ENCODE peak calls at places on chromosomes 11 and 22, in nine cellular contexts. S is transverse colon, B is A549, T is PC-3, O is heart left ventricle, J is endothelial cell, W is HFFc6, U is esophagus squamous epithelium, F is neural crest cell. M is an unnamed sample.

GRCh38 chr22:49934891-49935557 is 16.6 kb downstream of the CRELD2 start:
- DNase-seq in S (peak), B (peak), T (no peak), O (peak), J (peak), W (no peak), U (no peak), F (no peak), M (peak)

GRCh38 chr22:40499187-40499753 is 128.9 kb downstream of the SGSM3 start:
- DNase-seq in S (no peak), B (peak), T (peak), O (no peak), J (no peak), W (peak), U (no peak), F (no peak), M (no peak)

GRCh38 chr11:130847517-130847916 is 68.8 kb downstream of the SNX19 start:
- DNase-seq in S (no peak), B (peak), T (peak), O (no peak), J (no peak), W (peak), U (no peak), F (no peak), M (no peak)

GRCh38 chr11:108224908-108225786 is 2.3 kb downstream of the ATM start:
- DNase-seq in S (no peak), B (no peak), T (no peak), O (no peak), J (no peak), W (no peak), U (no peak), F (no peak), M (no peak)

GRCh38 chr11:7851391-7851790 is 54.6 kb upstream of the OR5P2 start:
- DNase-seq in S (no peak), B (no peak), T (peak), O (no peak), J (no peak), W (no peak), U (no peak), F (no peak), M (no peak)

GRCh38 chr11:48307760-48308386 is 1.9 kb downstream of the OR4S1 start:
- DNase-seq in S (peak), B (peak), T (peak), O (peak), J (peak), W (peak), U (no peak), F (peak), M (peak)

GRCh38 chr11:74025467-74026166 is 16.7 kb upstream of the UCP3 start:
- DNase-seq in S (no peak), B (no peak), T (peak), O (no peak), J (no peak), W (peak), U (no peak), F (no peak), M (no peak)

GRCh38 chr22:30650508-30651116 is 15.0 kb downstream of the SLC35E4 start:
- DNase-seq in S (no peak), B (no peak), T (no peak), O (no peak), J (peak), W (no peak), U (no peak), F (no peak), M (no peak)

GRCh38 chr11:65719887-65720236 is 736 bp downstream of the RNASEH2C start:
- DNase-seq in S (no peak), B (no peak), T (peak), O (no peak), J (peak), W (peak), U (no peak), F (no peak), M (peak)

GRCh38 chr11:77191823-77192495 is 63.9 kb downstream of the MYO7A start:
- DNase-seq in S (peak), B (peak), T (peak), O (no peak), J (peak), W (no peak), U (no peak), F (peak), M (peak)

GRCh38 chr11:121068787-121069186 is 32.3 kb upstream of the TECTA start:
- DNase-seq in S (peak), B (no peak), T (no peak), O (no peak), J (no peak), W (no peak), U (no peak), F (no peak), M (no peak)

GRCh38 chr22:49720279-49720959 is 107.3 kb downstream of the BRD1 start:
- DNase-seq in S (no peak), B (no peak), T (no peak), O (no peak), J (no peak), W (no peak), U (no peak), F (no peak), M (no peak)

GRCh38 chr11:45252877-45253276 is 33.3 kb downstream of the SYT13 start:
- DNase-seq in S (no peak), B (no peak), T (no peak), O (no peak), J (no peak), W (no peak), U (no peak), F (no peak), M (no peak)

GRCh38 chr22:38230108-38230825 is 28.5 kb downstream of the MAFF start:
- DNase-seq in S (peak), B (peak), T (peak), O (no peak), J (peak), W (no peak), U (no peak), F (no peak), M (no peak)

GRCh38 chr11:63683133-63683991 is 2.1 kb downstream of the RTN3 start:
- DNase-seq in S (no peak), B (no peak), T (peak), O (no peak), J (no peak), W (peak), U (no peak), F (no peak), M (no peak)

GRCh38 chr11:36000616-36001190 is 56.8 kb downstream of the LDLRAD3 start:
- DNase-seq in S (no peak), B (no peak), T (peak), O (no peak), J (no peak), W (no peak), U (no peak), F (no peak), M (no peak)

GRCh38 chr11:78929906-78930220 is 355.2 kb upstream of the NARS2 start:
- DNase-seq in S (no peak), B (no peak), T (no peak), O (no peak), J (no peak), W (no peak), U (no peak), F (no peak), M (no peak)

GRCh38 chr11:70544774-70545625 is 146.7 kb downstream of the CTTN start:
- DNase-seq in S (no peak), B (peak), T (peak), O (no peak), J (no peak), W (no peak), U (no peak), F (no peak), M (no peak)

GRCh38 chr11:66373261-66373660 is 1.7 kb upstream of the SLC29A2 start:
- DNase-seq in S (no peak), B (no peak), T (no peak), O (peak), J (no peak), W (no peak), U (no peak), F (no peak), M (no peak)

GRCh38 chr22:22047776-22048175 is 65.2 kb upstream of the TOP3B start:
- DNase-seq in S (no peak), B (no peak), T (no peak), O (no peak), J (no peak), W (no peak), U (no peak), F (no peak), M (no peak)

GRCh38 chr22:45317551-45318167 is 7.9 kb downstream of the FAM118A start:
- DNase-seq in S (peak), B (peak), T (peak), O (peak), J (peak), W (peak), U (no peak), F (no peak), M (peak)

GRCh38 chr11:134270250-134270714 is 5.9 kb upstream of the GLB1L3 start:
- DNase-seq in S (no peak), B (no peak), T (peak), O (no peak), J (no peak), W (no peak), U (no peak), F (no peak), M (no peak)

GRCh38 chr11:111531687-111532364 is 8.7 kb upstream of the LAYN start:
- DNase-seq in S (no peak), B (peak), T (peak), O (no peak), J (no peak), W (peak), U (no peak), F (no peak), M (no peak)

GRCh38 chr11:62071408-62071807 is 52.4 kb upstream of the INCENP start:
- DNase-seq in S (no peak), B (no peak), T (no peak), O (no peak), J (no peak), W (no peak), U (no peak), F (no peak), M (no peak)

GRCh38 chr22:36022162-36022561 is 6.5 kb downstream of the RBFOX2 start:
- DNase-seq in S (no peak), B (no peak), T (no peak), O (no peak), J (no peak), W (peak), U (no peak), F (no peak), M (no peak)

GRCh38 chr11:72668645-72669347 is 5.4 kb downstream of the PDE2A start:
- DNase-seq in S (no peak), B (no peak), T (no peak), O (no peak), J (no peak), W (no peak), U (no peak), F (no peak), M (no peak)

GRCh38 chr11:119103793-119104192 is 2.1 kb upstream of the DPAGT1 start:
- DNase-seq in S (no peak), B (no peak), T (no peak), O (no peak), J (no peak), W (no peak), U (no peak), F (no peak), M (peak)
- TF ChIP-seq CTCF in S (no peak), B (no peak), T (peak), O (no peak), J (no peak), W (no peak), U (no peak), F (no peak), M (no peak)

GRCh38 chr22:23533771-23534191 is 46.3 kb downstream of the IGLL1 start:
- DNase-seq in S (no peak), B (peak), T (no peak), O (no peak), J (no peak), W (no peak), U (no peak), F (no peak), M (no peak)

GRCh38 chr22:23534201-23534850 is 45.8 kb downstream of the IGLL1 start:
- DNase-seq in S (no peak), B (no peak), T (no peak), O (no peak), J (no peak), W (no peak), U (no peak), F (no peak), M (no peak)

GRCh38 chr22:23532756-23533155 is 47.3 kb downstream of the IGLL1 start:
- DNase-seq in S (no peak), B (no peak), T (no peak), O (no peak), J (no peak), W (no peak), U (no peak), F (no peak), M (no peak)

GRCh38 chr22:23531966-23532735 is 47.9 kb downstream of the IGLL1 start:
- DNase-seq in S (no peak), B (no peak), T (no peak), O (no peak), J (no peak), W (no peak), U (no peak), F (no peak), M (no peak)

DNA sequence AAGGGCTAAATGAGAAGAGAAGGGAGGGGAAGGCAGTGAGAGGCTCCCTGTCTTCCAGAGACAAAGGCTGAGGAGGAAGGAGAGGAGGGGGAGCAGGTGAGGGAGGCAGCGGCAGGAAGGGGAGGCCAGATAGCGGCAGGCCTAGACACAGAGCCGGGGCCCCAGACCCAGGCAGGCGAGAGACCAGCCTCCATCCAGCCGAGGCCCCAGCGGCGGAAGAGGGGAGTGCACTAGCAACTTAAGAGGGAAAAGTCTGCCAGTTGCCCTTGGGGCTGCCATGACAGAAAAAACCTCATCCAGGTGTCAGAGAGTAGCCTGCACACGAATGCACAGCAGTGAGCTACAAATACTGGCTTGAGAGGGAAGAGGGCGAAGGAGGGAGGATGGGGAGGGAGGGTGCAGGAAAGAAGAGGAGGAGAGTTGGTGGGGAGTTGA is 46.7 kb downstream of the IGLL1 start:
- DNase-seq in S (no peak), B (peak), T (no peak), O (no peak), J (peak), W (no peak), U (no peak), F (peak), M (peak)
- TF ChIP-seq CTCF in S (peak), B (no peak), T (no peak), O (no peak), J (peak), W (no peak), U (peak), F (peak), M (peak)

GRCh38 chr11:37449146-37449545 is 851.1 kb upstream of the RAG2 start:
- DNase-seq in S (no peak), B (peak), T (peak), O (no peak), J (no peak), W (peak), U (no peak), F (no peak), M (no peak)
- TF ChIP-seq CTCF in S (no peak), B (no peak), T (peak), O (no peak), J (peak), W (peak), U (no peak), F (peak), M (peak)

GRCh38 chr11:43736502-43737193 is 56.1 kb downstream of the HSD17B12 start:
- DNase-seq in S (no peak), B (no peak), T (peak), O (no peak), J (no peak), W (peak), U (no peak), F (no peak), M (no peak)

GRCh38 chr11:43735115-43735514 is 54.6 kb downstream of the HSD17B12 start:
- DNase-seq in S (no peak), B (no peak), T (no peak), O (no peak), J (no peak), W (no peak), U (no peak), F (no peak), M (no peak)

GRCh38 chr11:43737194-43737575 is 56.6 kb downstream of the HSD17B12 start:
- DNase-seq in S (no peak), B (no peak), T (no peak), O (no peak), J (no peak), W (no peak), U (no peak), F (no peak), M (no peak)

GRCh38 chr11:43734256-43734655 is 53.7 kb downstream of the HSD17B12 start:
- DNase-seq in S (no peak), B (no peak), T (no peak), O (no peak), J (no peak), W (no peak), U (no peak), F (no peak), M (no peak)

GRCh38 chr11:43735931-43736330 is 55.4 kb downstream of the HSD17B12 start:
- DNase-seq in S (no peak), B (no peak), T (peak), O (no peak), J (no peak), W (peak), U (no peak), F (no peak), M (no peak)
- TF ChIP-seq CTCF in S (no peak), B (no peak), T (peak), O (no peak), J (no peak), W (peak), U (no peak), F (no peak), M (no peak)

GRCh38 chr11:68948496-68948895 is 32.3 kb downstream of the MRGPRD start:
- DNase-seq in S (no peak), B (no peak), T (no peak), O (no peak), J (no peak), W (no peak), U (no peak), F (no peak), M (no peak)

GRCh38 chr11:68947151-68947550 is 33.6 kb downstream of the MRGPRD start:
- DNase-seq in S (no peak), B (no peak), T (no peak), O (no peak), J (no peak), W (no peak), U (no peak), F (no peak), M (no peak)

GRCh38 chr11:68950776-68951175 is 30.0 kb downstream of the MRGPRD start:
- DNase-seq in S (no peak), B (no peak), T (no peak), O (no peak), J (no peak), W (no peak), U (no peak), F (peak), M (no peak)

GRCh38 chr11:68948948-68949347 is 31.8 kb downstream of the MRGPRD start:
- DNase-seq in S (no peak), B (no peak), T (no peak), O (no peak), J (no peak), W (no peak), U (no peak), F (no peak), M (no peak)

DNA sequence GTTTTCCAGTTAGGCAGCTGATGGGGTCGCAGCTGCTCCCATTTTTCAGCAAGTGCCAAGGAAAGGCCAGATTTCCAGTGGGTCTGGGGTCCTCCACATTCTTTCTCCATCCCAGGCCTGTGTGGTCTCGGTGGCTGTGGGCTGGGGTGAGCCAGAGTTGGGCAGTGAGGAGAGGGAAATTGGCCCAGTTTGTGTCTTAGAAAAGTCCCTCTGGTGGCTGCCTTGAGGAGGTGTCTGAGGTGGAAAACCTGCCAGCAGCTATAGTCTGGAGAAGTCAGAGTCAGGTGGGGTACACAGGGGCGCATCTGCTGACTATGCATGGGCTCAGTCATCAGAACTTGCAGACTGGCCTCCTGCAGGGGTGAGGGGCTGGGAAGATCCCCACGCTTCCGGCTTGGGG is 30.5 kb downstream of the MRGPRD start:
- DNase-seq in S (no peak), B (peak), T (peak), O (no peak), J (peak), W (peak), U (no peak), F (peak), M (no peak)
- TF ChIP-seq CTCF in S (no peak), B (peak), T (peak), O (no peak), J (peak), W (peak), U (peak), F (peak), M (peak)

DNA sequence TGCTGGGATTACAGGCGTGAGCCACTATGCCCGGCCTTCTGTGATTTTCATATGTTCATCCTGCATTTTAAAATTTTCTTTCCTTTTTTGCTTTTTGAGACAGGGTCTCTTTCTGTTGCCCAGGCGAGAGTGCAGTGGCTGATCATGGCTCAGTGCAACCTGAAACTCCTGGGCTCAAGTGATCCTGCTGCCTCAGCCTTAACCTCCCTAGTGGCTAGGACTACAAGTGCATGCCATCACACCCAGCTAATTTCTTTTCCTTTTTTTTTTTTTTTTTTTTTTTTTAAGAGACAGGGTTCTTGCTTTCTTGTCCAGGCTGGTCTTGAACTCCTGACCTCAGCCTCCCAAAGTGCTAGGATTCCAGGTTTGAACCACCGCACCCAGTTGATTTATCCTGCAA is 54.1 kb upstream of the WT1 start:
- DNase-seq in S (no peak), B (peak), T (no peak), O (no peak), J (no peak), W (no peak), U (no peak), F (no peak), M (no peak)
- TF ChIP-seq CTCF in S (no peak), B (no peak), T (no peak), O (no peak), J (peak), W (no peak), U (no peak), F (no peak), M (peak)

GRCh38 chr22:43783777-43784176 is 28.3 kb downstream of the EFCAB6 start:
- DNase-seq in S (no peak), B (peak), T (peak), O (no peak), J (no peak), W (no peak), U (no peak), F (no peak), M (no peak)
- TF ChIP-seq CTCF in S (no peak), B (no peak), T (peak), O (no peak), J (peak), W (peak), U (no peak), F (peak), M (peak)

GRCh38 chr11:105111145-105111944 is 28.2 kb downstream of the CARD18 start:
- DNase-seq in S (no peak), B (no peak), T (no peak), O (no peak), J (no peak), W (no peak), U (no peak), F (no peak), M (peak)
- TF ChIP-seq CTCF in S (no peak), B (no peak), T (no peak), O (no peak), J (no peak), W (no peak), U (no peak), F (no peak), M (no peak)

GRCh38 chr22:31969789-31970489 is 25.6 kb downstream of the YWHAH start:
- DNase-seq in S (peak), B (peak), T (peak), O (peak), J (peak), W (peak), U (no peak), F (peak), M (peak)
- TF ChIP-seq CTCF in S (no peak), B (peak), T (peak), O (no peak), J (no peak), W (no peak), U (peak), F (peak), M (no peak)

GRCh38 chr11:1389932-1390587 is at the start of gene BRSK2:
- DNase-seq in S (no peak), B (no peak), T (no peak), O (no peak), J (no peak), W (no peak), U (no peak), F (no peak), M (peak)

GRCh38 chr11:1387961-1388762 is 1.6 kb upstream of the BRSK2 start:
- DNase-seq in S (peak), B (peak), T (no peak), O (no peak), J (no peak), W (no peak), U (no peak), F (no peak), M (peak)

GRCh38 chr11:1388763-1389102 is 1.0 kb upstream of the BRSK2 start:
- DNase-seq in S (no peak), B (no peak), T (no peak), O (no peak), J (no peak), W (no peak), U (no peak), F (no peak), M (peak)

GRCh38 chr11:1390603-1391164 is 950 bp downstream of the BRSK2 start:
- DNase-seq in S (no peak), B (no peak), T (no peak), O (peak), J (peak), W (no peak), U (no peak), F (peak), M (peak)

GRCh38 chr11:1389103-1389931 is 417 bp upstream of the BRSK2 start:
- DNase-seq in S (peak), B (peak), T (peak), O (peak), J (peak), W (peak), U (peak), F (peak), M (peak)
- TF ChIP-seq CTCF in S (no peak), B (peak), T (no peak), O (peak), J (no peak), W (peak), U (peak), F (no peak), M (no peak)

M was measured in glutamatergic neuron.